ENCODE peak calls at places on chromosomes 3 and 15, in six cellular contexts. One of them, this sample, is unnamed.

GRCh38 chr3:64427671-64428070 is 202.4 kb upstream of the PRICKLE2 start:
- DNase-seq in HepG2: no peak
- DNase-seq in H1: no peak
- DNase-seq in A549: no peak
- DNase-seq in K562: no peak
- DNase-seq in endothelial cell of umbilical vein: no peak
- DNase-seq in this sample: no peak

GRCh38 chr15:73022156-73022555 is 30.1 kb upstream of the NEO1 start:
- DNase-seq in HepG2: no peak
- DNase-seq in H1: no peak
- DNase-seq in A549: no peak
- DNase-seq in K562: no peak
- DNase-seq in endothelial cell of umbilical vein: no peak
- DNase-seq in this sample: no peak

GRCh38 chr3:109382573-109382972 is 45.2 kb upstream of the DPPA4 start:
- DNase-seq in HepG2: no peak
- DNase-seq in H1: no peak
- DNase-seq in A549: no peak
- DNase-seq in K562: no peak
- DNase-seq in endothelial cell of umbilical vein: no peak
- DNase-seq in this sample: no peak

GRCh38 chr15:69478259-69478687 is 25.7 kb downstream of the RPLP1 start:
- DNase-seq in HepG2: peak
- DNase-seq in H1: peak
- DNase-seq in A549: peak
- DNase-seq in K562: peak
- DNase-seq in endothelial cell of umbilical vein: peak
- DNase-seq in this sample: peak

GRCh38 chr15:59917504-59918157 is 86.5 kb upstream of the FOXB1 start:
- DNase-seq in HepG2: peak
- DNase-seq in H1: peak
- DNase-seq in A549: peak
- DNase-seq in K562: peak
- DNase-seq in endothelial cell of umbilical vein: peak
- DNase-seq in this sample: peak

GRCh38 chr15:73047882-73048281 is 4.4 kb upstream of the NEO1 start:
- DNase-seq in HepG2: no peak
- DNase-seq in H1: no peak
- DNase-seq in A549: no peak
- DNase-seq in K562: no peak
- DNase-seq in endothelial cell of umbilical vein: no peak
- DNase-seq in this sample: no peak

GRCh38 chr3:9826815-9827574 is 16.8 kb downstream of the RPUSD3 start:
- DNase-seq in HepG2: peak
- DNase-seq in H1: peak
- DNase-seq in A549: peak
- DNase-seq in K562: no peak
- DNase-seq in endothelial cell of umbilical vein: no peak
- DNase-seq in this sample: peak

GRCh38 chr3:197428117-197428761 is 127.5 kb downstream of the BDH1 start:
- DNase-seq in HepG2: peak
- DNase-seq in H1: no peak
- DNase-seq in A549: peak
- DNase-seq in K562: peak
- DNase-seq in endothelial cell of umbilical vein: peak
- DNase-seq in this sample: no peak

DNA sequence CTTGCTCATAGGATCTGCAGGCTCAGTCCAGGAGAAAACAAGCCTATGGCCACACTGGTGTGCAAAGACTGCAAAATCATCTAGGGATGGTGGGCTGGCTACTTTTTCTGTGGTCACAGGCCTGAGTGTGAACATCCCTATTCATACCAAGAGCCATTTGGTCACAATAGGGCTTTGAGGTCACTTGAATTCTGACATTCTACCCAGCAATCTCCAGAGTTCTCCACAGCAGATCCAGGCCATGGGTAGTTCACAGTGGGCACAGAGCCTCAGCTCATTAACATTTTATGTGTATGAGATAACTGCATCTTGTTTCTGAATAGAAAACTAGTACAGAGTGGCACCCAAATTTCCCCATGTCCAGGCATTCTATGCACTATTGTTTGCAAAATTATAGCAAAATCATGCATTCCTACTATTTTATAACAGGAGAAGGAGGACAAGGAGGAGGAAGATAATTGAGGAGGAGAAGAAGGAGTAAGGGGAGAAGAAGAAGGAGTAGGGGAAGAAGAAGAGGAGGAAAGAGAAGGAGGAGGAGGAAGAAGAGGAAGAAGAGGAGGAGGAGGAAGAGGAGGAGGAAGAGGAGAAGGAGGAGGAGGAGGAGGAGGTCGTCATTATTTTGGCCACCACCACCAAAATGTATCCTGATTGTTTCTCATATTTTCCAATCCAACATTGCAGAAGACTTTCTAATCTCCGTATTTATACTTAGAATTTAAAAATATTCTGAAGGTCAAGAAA is 129.0 kb downstream of the SEMA6D start:
- DNase-seq in HepG2: no peak
- DNase-seq in H1: no peak
- DNase-seq in A549: no peak
- DNase-seq in K562: no peak
- DNase-seq in endothelial cell of umbilical vein: no peak
- DNase-seq in this sample: no peak
- TF ChIP-seq JUN in HepG2: no peak
- TF ChIP-seq JUN in H1: no peak
- TF ChIP-seq JUN in A549: no peak
- TF ChIP-seq JUN in K562: no peak
- TF ChIP-seq JUN in endothelial cell of umbilical vein: no peak
- TF ChIP-seq JUN in this sample: no peak

GRCh38 chr3:59408047-59408624 is 358.3 kb upstream of the CFAP20DC start:
- DNase-seq in HepG2: no peak
- DNase-seq in H1: no peak
- DNase-seq in A549: no peak
- DNase-seq in K562: no peak
- DNase-seq in endothelial cell of umbilical vein: no peak
- DNase-seq in this sample: no peak
- TF ChIP-seq JUN in HepG2: no peak
- TF ChIP-seq JUN in H1: no peak
- TF ChIP-seq JUN in A549: no peak
- TF ChIP-seq JUN in K562: no peak
- TF ChIP-seq JUN in endothelial cell of umbilical vein: no peak
- TF ChIP-seq JUN in this sample: no peak

GRCh38 chr3:2823437-2824211 is 286.6 kb downstream of the IL5RA start:
- DNase-seq in HepG2: no peak
- DNase-seq in H1: no peak
- DNase-seq in A549: no peak
- DNase-seq in K562: no peak
- DNase-seq in endothelial cell of umbilical vein: no peak
- DNase-seq in this sample: no peak

GRCh38 chr3:2826453-2826852 is 283.7 kb downstream of the IL5RA start:
- DNase-seq in HepG2: no peak
- DNase-seq in H1: no peak
- DNase-seq in A549: no peak
- DNase-seq in K562: no peak
- DNase-seq in endothelial cell of umbilical vein: no peak
- DNase-seq in this sample: no peak

GRCh38 chr3:2826036-2826435 is 284.1 kb downstream of the IL5RA start:
- DNase-seq in HepG2: no peak
- DNase-seq in H1: no peak
- DNase-seq in A549: no peak
- DNase-seq in K562: no peak
- DNase-seq in endothelial cell of umbilical vein: no peak
- DNase-seq in this sample: no peak

GRCh38 chr3:2822611-2823010 is 287.6 kb downstream of the IL5RA start:
- DNase-seq in HepG2: no peak
- DNase-seq in H1: no peak
- DNase-seq in A549: no peak
- DNase-seq in K562: no peak
- DNase-seq in endothelial cell of umbilical vein: no peak
- DNase-seq in this sample: no peak

DNA sequence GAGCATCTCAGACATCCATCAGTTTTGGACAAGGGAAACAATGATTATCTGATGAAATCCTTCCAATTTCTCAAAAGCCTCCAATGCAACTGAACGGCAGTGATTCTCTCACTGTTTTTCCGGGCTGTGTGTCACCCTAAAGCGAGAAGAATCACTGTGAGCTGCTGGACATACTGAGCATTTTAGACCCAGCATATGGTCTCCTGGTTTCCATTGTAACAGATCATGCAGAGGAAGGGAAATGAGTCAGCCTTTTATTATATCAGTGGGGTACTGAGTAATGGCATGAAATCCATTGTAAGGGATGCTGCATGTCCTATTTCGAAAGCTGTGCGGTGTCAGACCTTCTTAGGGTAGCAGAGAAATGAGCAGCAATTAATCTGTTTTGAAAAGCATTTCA is 287.2 kb downstream of the IL5RA start:
- DNase-seq in HepG2: no peak
- DNase-seq in H1: no peak
- DNase-seq in A549: no peak
- DNase-seq in K562: no peak
- DNase-seq in endothelial cell of umbilical vein: no peak
- DNase-seq in this sample: no peak
- TF ChIP-seq JUN in HepG2: no peak
- TF ChIP-seq JUN in H1: no peak
- TF ChIP-seq JUN in A549: no peak
- TF ChIP-seq JUN in K562: no peak
- TF ChIP-seq JUN in endothelial cell of umbilical vein: no peak
- TF ChIP-seq JUN in this sample: no peak

DNA sequence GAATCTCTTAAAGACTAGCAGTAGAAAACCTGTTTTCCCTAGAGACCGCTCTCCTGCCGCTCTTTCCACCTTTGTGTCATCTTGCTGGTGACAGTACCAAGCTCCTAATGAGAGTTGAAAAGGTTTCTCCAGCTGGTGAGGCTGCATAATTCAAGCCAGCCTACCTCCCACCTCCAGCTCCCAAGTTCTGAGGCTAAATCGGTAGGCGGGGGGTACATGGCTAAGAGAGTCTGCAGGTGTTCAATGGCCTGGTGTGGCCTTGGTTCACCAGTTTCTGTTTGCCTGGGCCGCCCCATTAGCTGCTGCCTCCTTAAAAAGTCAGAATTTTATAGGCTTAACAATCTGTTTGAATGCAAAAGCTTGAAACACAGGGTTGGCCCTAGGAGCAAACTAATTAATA is 262.8 kb downstream of the SLCO3A1 start:
- DNase-seq in HepG2: no peak
- DNase-seq in H1: no peak
- DNase-seq in A549: no peak
- DNase-seq in K562: no peak
- DNase-seq in endothelial cell of umbilical vein: no peak
- DNase-seq in this sample: no peak
- TF ChIP-seq JUN in HepG2: no peak
- TF ChIP-seq JUN in H1: no peak
- TF ChIP-seq JUN in A549: no peak
- TF ChIP-seq JUN in K562: no peak
- TF ChIP-seq JUN in endothelial cell of umbilical vein: no peak
- TF ChIP-seq JUN in this sample: no peak

This sample was measured in WTC11.